ENCODE peak calls at places on chromosomes 2 and 18, in six cellular contexts. X, Y, Z, S, H and Q are unnamed samples.

GRCh38 chr2:205800804-205801203 is 118.5 kb downstream of the NRP2 start:
- DNase-seq in X (peak; percentile 55), Y (no peak), Z (peak; percentile 57), S (no peak), H (no peak), Q (no peak)

GRCh38 chr18:23181547-23181946 is 46.3 kb downstream of the CABLES1 start:
- DNase-seq in X (no peak), Y (no peak), Z (no peak), S (peak; percentile 15), H (no peak), Q (no peak)

GRCh38 chr2:130246430-130246829 is 48.2 kb upstream of the TUBA3E start:
- DNase-seq in X (no peak), Y (no peak), Z (no peak), S (no peak), H (no peak), Q (no peak)

GRCh38 chr2:200791905-200792304 is 19.8 kb upstream of the BZW1 start:
- DNase-seq in X (no peak), Y (no peak), Z (no peak), S (no peak), H (no peak), Q (no peak)

GRCh38 chr2:128746356-128746755 is 427.7 kb upstream of the HS6ST1 start:
- DNase-seq in X (no peak), Y (no peak), Z (no peak), S (no peak), H (no peak), Q (no peak)

GRCh38 chr2:231966886-231967285 is 5.4 kb downstream of the DIS3L2 start:
- DNase-seq in X (no peak), Y (no peak), Z (no peak), S (no peak), H (no peak), Q (no peak)

GRCh38 chr2:171810409-171810993 is 83.5 kb downstream of the SLC25A12 start:
- DNase-seq in X (no peak), Y (no peak), Z (no peak), S (no peak), H (no peak), Q (no peak)

GRCh38 chr2:23569761-23570383 is 184.9 kb downstream of the KLHL29 start:
- DNase-seq in X (no peak), Y (no peak), Z (no peak), S (no peak), H (no peak), Q (no peak)

GRCh38 chr2:70035344-70035844 is 51.9 kb upstream of the PCBP1 start:
- DNase-seq in X (no peak), Y (no peak), Z (no peak), S (no peak), H (no peak), Q (no peak)

GRCh38 chr2:112588611-112589045 is 4.2 kb downstream of the CHCHD5 start:
- DNase-seq in X (no peak), Y (no peak), Z (peak; percentile 30), S (no peak), H (no peak), Q (no peak)

GRCh38 chr2:8566788-8567468 is 114.9 kb upstream of the ID2 start:
- DNase-seq in X (no peak), Y (no peak), Z (no peak), S (peak; percentile 41), H (no peak), Q (no peak)

GRCh38 chr2:185633621-185634020 is 105.0 kb upstream of the FSIP2 start:
- DNase-seq in X (no peak), Y (no peak), Z (no peak), S (no peak), H (no peak), Q (no peak)

GRCh38 chr2:106867231-106867943 is 18.6 kb downstream of the ST6GAL2 start:
- DNase-seq in X (no peak), Y (no peak), Z (no peak), S (no peak), H (no peak), Q (no peak)

GRCh38 chr2:98936133-98936916 is at the start of gene CRACDL:
- DNase-seq in X (no peak), Y (no peak), Z (no peak), S (no peak), H (no peak), Q (peak; percentile 69)

GRCh38 chr2:26530696-26531095 is 52.8 kb upstream of the OTOF start:
- DNase-seq in X (no peak), Y (no peak), Z (no peak), S (peak; percentile 25), H (no peak), Q (no peak)

GRCh38 chr2:105410554-105410953 is 11.7 kb upstream of the FHL2 start:
- DNase-seq in X (no peak), Y (no peak), Z (no peak), S (no peak), H (no peak), Q (no peak)

GRCh38 chr2:121608967-121609366 is 40.3 kb downstream of the CLASP1 start:
- DNase-seq in X (no peak), Y (no peak), Z (no peak), S (no peak), H (no peak), Q (no peak)

GRCh38 chr2:195663007-195663406 is 6.0 kb downstream of the SLC39A10 start:
- DNase-seq in X (no peak), Y (no peak), Z (no peak), S (no peak), H (no peak), Q (no peak)

GRCh38 chr2:55168221-55169154 is 63.6 kb downstream of the CLHC1 start:
- DNase-seq in X (peak; percentile 54), Y (peak; percentile 29), Z (peak; percentile 67), S (no peak), H (no peak), Q (peak; percentile 74)

GRCh38 chr18:28175047-28175929 is 1.6 kb downstream of the CDH2 start:
- DNase-seq in X (no peak), Y (no peak), Z (no peak), S (peak; percentile 78), H (no peak), Q (peak; percentile 67)

GRCh38 chr2:111119004-111119846 is 1.5 kb upstream of the BCL2L11 start:
- DNase-seq in X (peak; percentile 50), Y (no peak), Z (peak; percentile 31), S (peak; percentile 86), H (no peak), Q (peak; percentile 43)

GRCh38 chr2:127164761-127165538 is 55.1 kb downstream of the CYP27C1 start:
- DNase-seq in X (no peak), Y (no peak), Z (no peak), S (no peak), H (no peak), Q (no peak)

GRCh38 chr2:9613291-9613690 is 17.5 kb downstream of the YWHAQ start:
- DNase-seq in X (no peak), Y (no peak), Z (no peak), S (no peak), H (no peak), Q (no peak)

GRCh38 chr18:12278153-12278764 is 24.1 kb downstream of the CIDEA start:
- DNase-seq in X (no peak), Y (no peak), Z (no peak), S (no peak), H (no peak), Q (peak; percentile 62)

DNA sequence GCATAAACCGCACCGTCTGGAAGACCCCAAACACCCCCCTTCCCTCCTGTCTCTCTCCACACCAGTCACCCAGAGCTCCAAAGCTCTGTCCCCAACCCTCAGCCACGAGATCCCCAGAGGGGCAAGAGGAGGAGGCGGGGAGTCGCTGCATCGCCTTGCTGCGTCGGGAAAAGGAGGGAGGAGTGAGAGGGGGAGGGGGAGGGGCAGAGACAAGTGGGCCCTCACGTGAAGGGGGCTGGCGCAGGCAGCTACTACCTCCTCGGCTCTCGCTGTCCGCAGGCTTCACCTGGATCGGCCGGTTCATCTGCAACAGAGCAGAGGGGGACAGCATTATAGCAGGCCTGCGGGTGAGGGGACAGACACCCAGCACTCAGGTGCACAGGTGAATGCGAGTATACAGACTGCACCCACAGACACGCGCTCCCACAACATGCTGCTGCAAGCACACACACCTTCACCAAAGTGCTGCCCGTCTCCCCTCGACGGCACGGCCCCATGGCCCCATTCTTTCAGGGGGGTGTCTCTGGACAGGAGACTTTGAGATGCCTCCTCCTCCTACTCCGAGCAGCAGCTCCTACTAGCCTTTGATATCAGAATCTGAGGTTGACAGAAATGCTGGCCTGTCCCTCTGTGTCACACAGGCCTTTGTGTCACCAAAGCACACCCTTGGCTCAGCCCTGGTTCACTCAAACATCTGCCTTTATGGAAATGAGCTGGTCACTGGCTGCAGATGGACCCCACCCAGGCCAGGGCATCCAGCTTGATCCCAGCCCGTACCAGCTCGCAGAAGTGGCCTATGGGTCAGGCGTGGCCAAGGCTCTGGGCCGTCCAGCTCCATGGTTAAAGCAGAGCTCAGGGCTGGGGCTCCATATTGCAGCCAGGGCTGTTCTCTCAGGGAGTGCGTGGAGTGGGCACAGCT is 243.8 kb downstream of the CELF4 start:
- DNase-seq in X (no peak), Y (no peak), Z (no peak), S (no peak), H (no peak), Q (peak; percentile 66)
- TF ChIP-seq POLR2AphosphoS5 in X (no peak), Y (no peak), Z (no peak), S (no peak), H (no peak), Q (no peak)

DNA sequence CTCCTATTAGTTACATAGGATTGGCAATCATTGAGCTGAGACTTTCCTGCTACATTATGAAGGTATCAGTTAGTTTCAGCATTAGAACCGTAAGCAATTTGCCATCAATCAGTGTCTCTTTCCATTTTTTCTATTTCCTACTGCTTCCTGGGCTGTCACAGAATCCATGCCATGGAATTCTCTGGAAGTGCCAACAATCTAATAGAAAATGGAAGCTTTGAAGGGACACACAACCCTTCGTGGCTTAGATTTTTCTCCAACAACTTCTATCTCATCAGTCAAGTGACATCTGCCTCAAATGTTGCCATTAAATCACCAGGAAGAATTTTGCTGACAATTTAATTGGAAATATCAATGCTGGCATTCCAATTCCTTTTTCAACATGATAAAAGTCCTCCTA is 183.5 kb upstream of the PARD3B start:
- DNase-seq in X (no peak), Y (no peak), Z (no peak), S (no peak), H (no peak), Q (no peak)
- TF ChIP-seq POLR2AphosphoS5 in X (no peak), Y (no peak), Z (no peak), S (no peak), H (no peak), Q (no peak)

GRCh38 chr2:15385184-15385583 is 175.9 kb downstream of the NBAS start:
- DNase-seq in X (no peak), Y (no peak), Z (no peak), S (no peak), H (no peak), Q (no peak)

GRCh38 chr2:15389326-15389700 is 171.8 kb downstream of the NBAS start:
- DNase-seq in X (no peak), Y (no peak), Z (no peak), S (no peak), H (no peak), Q (no peak)

GRCh38 chr2:15378148-15378908 is 182.8 kb downstream of the NBAS start:
- DNase-seq in X (no peak), Y (no peak), Z (no peak), S (no peak), H (no peak), Q (no peak)

GRCh38 chr2:15388406-15389325 is 172.5 kb downstream of the NBAS start:
- DNase-seq in X (no peak), Y (no peak), Z (no peak), S (no peak), H (no peak), Q (no peak)

GRCh38 chr2:15383695-15384350 is 177.3 kb downstream of the NBAS start:
- DNase-seq in X (no peak), Y (no peak), Z (no peak), S (no peak), H (no peak), Q (no peak)
- TF ChIP-seq POLR2AphosphoS5 in X (no peak), Y (no peak), Z (no peak), S (no peak), H (no peak), Q (no peak)

GRCh38 chr2:141468746-141469145 is 662.1 kb downstream of the LRP1B start:
- DNase-seq in X (no peak), Y (no peak), Z (no peak), S (no peak), H (no peak), Q (peak; percentile 11)
- TF ChIP-seq POLR2AphosphoS5 in X (no peak), Y (no peak), Z (no peak), S (no peak), H (no peak), Q (no peak)